ENCODE peak calls at places on chromosomes 6 and 20, in five cellular contexts. D is uterus, Q is amniotic stem cell, W is aorta, T is progenitor cell of endocrine pancreas. X is an unnamed sample.

GRCh38 chr6:165835410-165835851 is 172.4 kb upstream of the PDE10A start:
- DNase-seq in D (no peak), Q (no peak), W (no peak), T (no peak), X (no peak)

GRCh38 chr20:34344256-34344637 is 18.8 kb upstream of the ITCH start:
- DNase-seq in D (no peak), Q (no peak), W (no peak), T (no peak), X (no peak)

GRCh38 chr20:1020614-1021013 is 18.5 kb upstream of the RSPO4 start:
- DNase-seq in D (no peak), Q (no peak), W (no peak), T (no peak), X (no peak)

GRCh38 chr20:21981607-21982344 is 276.3 kb downstream of the PAX1 start:
- DNase-seq in D (no peak), Q (no peak), W (no peak), T (no peak), X (no peak)

GRCh38 chr6:151616091-151616513 is 122.3 kb downstream of the CCDC170 start:
- DNase-seq in D (peak), Q (no peak), W (no peak), T (no peak), X (no peak)

GRCh38 chr6:42555477-42556457 is 8.1 kb upstream of the UBR2 start:
- DNase-seq in D (no peak), Q (no peak), W (no peak), T (no peak), X (no peak)

GRCh38 chr6:29828471-29828797 is 809 bp downstream of the HLA-G start:
- DNase-seq in D (no peak), Q (no peak), W (no peak), T (no peak), X (no peak)

GRCh38 chr6:161949531-161949930 is 675.7 kb upstream of the AGPAT4 start:
- DNase-seq in D (no peak), Q (no peak), W (no peak), T (no peak), X (peak)

GRCh38 chr6:141580988-141581387 is 551.7 kb upstream of the GJE1 start:
- DNase-seq in D (no peak), Q (no peak), W (no peak), T (no peak), X (peak)

GRCh38 chr20:45470939-45471338 is 1.4 kb downstream of the WFDC2 start:
- DNase-seq in D (no peak), Q (no peak), W (no peak), T (no peak), X (peak)

GRCh38 chr6:71537717-71538116 is 249.1 kb downstream of the OGFRL1 start:
- DNase-seq in D (no peak), Q (peak), W (no peak), T (no peak), X (peak)

GRCh38 chr20:20802328-20802727 is 89.9 kb upstream of the RALGAPA2 start:
- DNase-seq in D (no peak), Q (no peak), W (no peak), T (no peak), X (no peak)

GRCh38 chr6:99119109-99120031 is 171.6 kb upstream of the FBXL4 start:
- DNase-seq in D (no peak), Q (no peak), W (no peak), T (no peak), X (peak)

GRCh38 chr6:96760153-96760687 is 77.1 kb downstream of the GPR63 start:
- DNase-seq in D (no peak), Q (no peak), W (no peak), T (no peak), X (no peak)

GRCh38 chr20:50385733-50386640 is 124.2 kb upstream of the PTPN1 start:
- DNase-seq in D (no peak), Q (no peak), W (peak), T (no peak), X (no peak)

GRCh38 chr6:108161724-108162282 is 4.0 kb upstream of the NR2E1 start:
- DNase-seq in D (no peak), Q (no peak), W (no peak), T (no peak), X (no peak)

GRCh38 chr20:370977-371754 is 9.4 kb upstream of the TRIB3 start:
- DNase-seq in D (no peak), Q (no peak), W (no peak), T (no peak), X (peak)

X was measured in kidney tubule cell.